ENCODE peak calls at places on chromosomes 11 and 22, in four cellular contexts. K is OCI-LY7, A is fibroblast of mammary gland, Y is pancreas. F is an unnamed sample.

GRCh38 chr22:24303007-24303406 is 32.4 kb downstream of the SPECC1L start:
- DNase-seq in K (no peak), A (no peak), Y (no peak), F (no peak)

GRCh38 chr11:129787518-129787917 is 28.1 kb upstream of the TMEM45B start:
- DNase-seq in K (no peak), A (no peak), Y (no peak), F (no peak)

GRCh38 chr11:76830639-76831312 is 29.9 kb upstream of the ACER3 start:
- DNase-seq in K (no peak), A (peak; percentile 63), Y (no peak), F (no peak)

GRCh38 chr11:86116386-86116726 is 47.5 kb upstream of the PICALM start:
- DNase-seq in K (no peak), A (peak; percentile 95), Y (no peak), F (no peak)

GRCh38 chr22:30305906-30306628 is 16.8 kb upstream of the CASTOR1 start:
- DNase-seq in K (peak; percentile 70), A (no peak), Y (no peak), F (no peak)

GRCh38 chr11:131845255-131845654 is 474.8 kb downstream of the NTM start:
- DNase-seq in K (no peak), A (no peak), Y (no peak), F (no peak)

GRCh38 chr22:36386351-36386899 is 1.3 kb downstream of the MYH9 start:
- DNase-seq in K (peak; percentile 55), A (no peak), Y (peak; percentile 67), F (no peak)

GRCh38 chr22:36644333-36644757 is 59.2 kb downstream of the CACNG2 start:
- DNase-seq in K (peak; percentile 39), A (peak; percentile 95), Y (peak; percentile 39), F (no peak)

GRCh38 chr11:110774138-110775014 is 62.1 kb upstream of the ARHGAP20 start:
- DNase-seq in K (no peak), A (peak; percentile 27), Y (no peak), F (no peak)

GRCh38 chr11:11985016-11985715 is 23.3 kb downstream of the DKK3 start:
- DNase-seq in K (no peak), A (peak; percentile 81), Y (no peak), F (no peak)

GRCh38 chr11:776459-777287 is 614 bp downstream of the GATD1 start:
- DNase-seq in K (peak; percentile 71), A (no peak), Y (peak; percentile 59), F (peak; percentile 58)

GRCh38 chr11:125871391-125872137 is 15.9 kb upstream of the HYLS1 start:
- DNase-seq in K (peak; percentile 20), A (peak; percentile 42), Y (no peak), F (no peak)

GRCh38 chr11:130909650-130910049 is 6.6 kb downstream of the SNX19 start:
- DNase-seq in K (no peak), A (peak; percentile 87), Y (no peak), F (no peak)

GRCh38 chr11:119694334-119694733 is 34.7 kb downstream of the NECTIN1 start:
- DNase-seq in K (peak; percentile 47), A (no peak), Y (peak; percentile 71), F (peak; percentile 88)

GRCh38 chr22:19820880-19821522 is 33.7 kb downstream of the GNB1L start:
- DNase-seq in K (no peak), A (no peak), Y (no peak), F (peak; percentile 49)

GRCh38 chr11:44755553-44756505 is 29.1 kb downstream of the TSPAN18 start:
- DNase-seq in K (no peak), A (no peak), Y (no peak), F (no peak)

GRCh38 chr11:84828616-84829015 is 798.5 kb downstream of the DLG2 start:
- DNase-seq in K (no peak), A (no peak), Y (no peak), F (no peak)

GRCh38 chr11:121615506-121615905 is 162.7 kb upstream of the SORL1-AS1 start:
- DNase-seq in K (no peak), A (peak; percentile 53), Y (no peak), F (no peak)

GRCh38 chr11:92865352-92865751 is 104.1 kb upstream of the MTNR1B start:
- DNase-seq in K (no peak), A (peak; percentile 3), Y (no peak), F (no peak)

GRCh38 chr11:64267207-64267945 is 16.0 kb downstream of the PLCB3 start:
- DNase-seq in K (no peak), A (peak; percentile 28), Y (peak; percentile 65), F (peak; percentile 45)

GRCh38 chr22:49964493-49965290 is 4.1 kb downstream of the PIM3 start:
- DNase-seq in K (no peak), A (no peak), Y (peak; percentile 58), F (no peak)

GRCh38 chr11:77121096-77121640 is 6.9 kb upstream of the MYO7A start:
- DNase-seq in K (no peak), A (no peak), Y (no peak), F (no peak)

GRCh38 chr11:130022799-130023198 is 20.2 kb upstream of the PRDM10 start:
- DNase-seq in K (peak; percentile 63), A (no peak), Y (no peak), F (no peak)

GRCh38 chr11:91160661-91161060 is 937.8 kb upstream of the CHORDC1 start:
- DNase-seq in K (no peak), A (no peak), Y (no peak), F (no peak)

GRCh38 chr11:13140873-13141655 is 131.9 kb downstream of the RASSF10 start:
- DNase-seq in K (no peak), A (no peak), Y (peak; percentile 44), F (no peak)

GRCh38 chr11:68014157-68014965 is 4.2 kb downstream of the ALDH3B1 start:
- DNase-seq in K (no peak), A (peak; percentile 88), Y (peak; percentile 71), F (no peak)

GRCh38 chr11:110425751-110426545 is 3.8 kb upstream of the FDX1 start:
- DNase-seq in K (no peak), A (peak; percentile 90), Y (no peak), F (no peak)

GRCh38 chr11:127926721-127927120 is 660.6 kb downstream of the ETS1 start:
- DNase-seq in K (no peak), A (no peak), Y (peak; percentile 24), F (no peak)

GRCh38 chr11:72676874-72677341 is 2.7 kb upstream of the PDE2A start:
- DNase-seq in K (peak; percentile 37), A (peak; percentile 8), Y (peak; percentile 77), F (peak; percentile 69)

GRCh38 chr22:44537016-44537936 is 39.2 kb upstream of the RTL6 start:
- DNase-seq in K (no peak), A (no peak), Y (no peak), F (no peak)

GRCh38 chr11:128497057-128497957 is 90.1 kb downstream of the ETS1 start:
- DNase-seq in K (no peak), A (peak; percentile 100), Y (no peak), F (peak; percentile 66)

GRCh38 chr22:21686634-21687393 is 21.0 kb downstream of the PPIL2 start:
- DNase-seq in K (no peak), A (no peak), Y (peak; percentile 91), F (no peak)

GRCh38 chr11:93817426-93818348 is 32.7 kb downstream of the VSTM5 start:
- DNase-seq in K (no peak), A (peak; percentile 27), Y (no peak), F (no peak)

GRCh38 chr11:103609117-103610066 is 427.0 kb upstream of the DDI1 start:
- DNase-seq in K (no peak), A (peak; percentile 97), Y (no peak), F (no peak)

GRCh38 chr11:134536219-134536618 is 124.2 kb upstream of the B3GAT1 start:
- DNase-seq in K (no peak), A (no peak), Y (no peak), F (no peak)

GRCh38 chr11:93521086-93521485 is 22.1 kb downstream of the SMCO4 start:
- DNase-seq in K (peak; percentile 49), A (no peak), Y (no peak), F (peak; percentile 39)

GRCh38 chr11:32386770-32387377 is 48.5 kb downstream of the WT1 start:
- DNase-seq in K (no peak), A (peak; percentile 56), Y (no peak), F (no peak)

GRCh38 chr11:16785520-16786128 is 47.2 kb downstream of the C11orf58 start:
- DNase-seq in K (peak; percentile 59), A (peak; percentile 77), Y (peak; percentile 49), F (peak; percentile 59)

DNA sequence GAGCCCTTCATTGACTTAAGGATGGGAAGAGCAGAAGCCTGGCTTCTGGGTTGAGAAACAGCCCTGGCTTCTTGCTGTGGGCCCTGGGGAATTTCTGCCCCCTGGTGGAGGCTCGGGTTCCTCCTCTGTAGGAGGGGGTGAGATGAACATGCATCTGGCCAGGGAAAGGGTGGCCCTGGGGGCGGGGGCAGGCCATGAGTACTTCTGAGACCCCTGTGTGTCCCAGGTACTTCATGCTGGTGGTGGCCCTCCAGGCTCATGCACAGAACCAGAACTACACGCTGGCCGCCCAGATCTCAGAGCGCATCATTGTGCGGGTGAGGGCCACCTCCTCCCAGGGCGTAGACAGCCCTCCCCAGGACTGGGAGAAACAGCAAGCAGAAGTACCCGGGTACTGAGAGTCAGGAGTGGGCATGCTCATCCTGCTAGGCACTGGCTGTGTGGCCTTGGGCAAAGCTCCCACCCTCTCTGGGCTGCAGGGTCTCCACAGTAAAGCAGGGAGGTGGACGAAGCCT is 15.8 kb downstream of the TMEM258 start:
- DNase-seq in K (peak; percentile 65), A (peak; percentile 63), Y (peak; percentile 85), F (peak; percentile 76)
- TF ChIP-seq CTCF in K (peak; percentile 83), A (peak; percentile 81), Y (peak; percentile 69), F (peak; percentile 84)

GRCh38 chr11:18171377-18172000 is 1.1 kb upstream of the MRGPRX4 start:
- DNase-seq in K (peak; percentile 56), A (peak; percentile 16), Y (no peak), F (peak; percentile 47)
- TF ChIP-seq CTCF in K (peak; percentile 79), A (peak; percentile 62), Y (no peak), F (peak; percentile 69)

DNA sequence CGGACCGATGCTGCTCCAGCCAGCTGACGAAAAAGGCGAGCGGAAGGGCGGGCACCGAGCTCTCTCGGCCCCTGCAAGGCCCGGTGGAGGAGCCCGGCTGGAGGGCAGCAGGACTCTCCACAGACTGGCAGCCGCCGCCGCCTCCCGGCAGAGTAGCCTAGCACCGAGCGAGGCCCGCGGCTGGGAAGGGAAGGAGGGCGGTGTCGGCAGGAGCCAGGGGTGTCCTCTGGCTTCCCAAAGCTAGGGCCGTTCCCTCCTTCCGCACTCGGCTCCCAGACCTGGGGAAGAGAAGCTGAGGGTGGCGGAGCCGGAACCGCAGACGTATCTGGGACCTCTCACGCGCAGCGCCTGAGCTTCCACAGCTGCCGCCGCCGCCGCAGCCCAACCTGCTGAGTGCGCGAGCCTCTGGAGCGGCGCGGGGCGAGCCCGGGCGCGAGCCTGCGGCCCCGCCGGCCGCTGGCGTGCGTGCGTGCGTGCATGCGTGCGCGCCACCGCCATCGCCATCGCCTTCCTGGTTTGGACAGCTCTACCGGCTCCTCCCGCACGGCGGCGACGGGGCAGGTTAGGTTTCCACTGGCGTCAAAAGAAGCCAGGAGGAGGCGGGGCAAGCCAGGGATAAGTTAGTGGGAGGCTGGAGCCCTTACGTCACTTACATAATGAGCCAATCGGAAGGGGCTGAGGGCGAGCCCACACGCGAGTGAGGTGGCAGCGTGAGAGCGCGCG is at the start of gene RAB6A:
- DNase-seq in K (peak; percentile 100), A (peak; percentile 99), Y (peak; percentile 100), F (peak; percentile 100)
- TF ChIP-seq CTCF in K (peak; percentile 53), A (no peak), Y (no peak), F (peak; percentile 49)

GRCh38 chr11:46295312-46295995 is 18.0 kb downstream of the CREB3L1 start:
- DNase-seq in K (peak; percentile 36), A (peak; percentile 67), Y (peak; percentile 70), F (no peak)
- TF ChIP-seq CTCF in K (no peak), A (no peak), Y (no peak), F (no peak)

GRCh38 chr11:65315866-65316233 is 1.2 kb downstream of the CDC42EP2 start:
- DNase-seq in K (no peak), A (no peak), Y (no peak), F (no peak)
- TF ChIP-seq CTCF in K (peak; percentile 25), A (no peak), Y (no peak), F (no peak)

GRCh38 chr11:114623720-114624119 is 28.1 kb upstream of the NXPE4 start:
- DNase-seq in K (no peak), A (no peak), Y (no peak), F (no peak)
- TF ChIP-seq CTCF in K (no peak), A (no peak), Y (no peak), F (no peak)

F was measured in right lobe of liver.